ENCODE peak calls at places on chromosomes 4 and X, in five cellular contexts. V, R, C, N and S are unnamed samples.

GRCh38 chr4:53763813-53764597 is 172.7 kb upstream of the LNX1 start:
- DNase-seq in V (no peak), R (peak; percentile 41), C (no peak), N (no peak), S (no peak)

GRCh38 chrX:106035064-106035463 is 3.5 kb downstream of the SERPINA7 start:
- DNase-seq in V (peak; percentile 8), R (no peak), C (no peak), N (no peak), S (no peak)

GRCh38 chr4:138576684-138577083 is 334.5 kb upstream of the SLC7A11 start:
- DNase-seq in V (peak; percentile 39), R (no peak), C (no peak), N (peak; percentile 8), S (peak; percentile 29)

GRCh38 chr4:98864560-98864959 is 64.4 kb downstream of the EIF4E start:
- DNase-seq in V (no peak), R (no peak), C (no peak), N (no peak), S (no peak)

GRCh38 chr4:79623125-79623905 is 215.3 kb upstream of the GK2 start:
- DNase-seq in V (no peak), R (no peak), C (no peak), N (no peak), S (no peak)

GRCh38 chr4:25799522-25799921 is 63.3 kb downstream of the SEL1L3 start:
- DNase-seq in V (no peak), R (no peak), C (no peak), N (no peak), S (no peak)

GRCh38 chrX:130645955-130646583 is 244.3 kb downstream of the RBMX2 start:
- DNase-seq in V (peak; percentile 27), R (no peak), C (no peak), N (no peak), S (no peak)

GRCh38 chr4:5622596-5622995 is 85.8 kb downstream of the EVC2 start:
- DNase-seq in V (no peak), R (no peak), C (no peak), N (no peak), S (no peak)

GRCh38 chr4:122542411-122543236 is 78.2 kb downstream of the IL21 start:
- DNase-seq in V (no peak), R (no peak), C (peak; percentile 37), N (no peak), S (no peak)

GRCh38 chr4:17491196-17491595 is 20.7 kb downstream of the QDPR start:
- DNase-seq in V (no peak), R (peak; percentile 81), C (no peak), N (no peak), S (no peak)

GRCh38 chr4:1604706-1605205 is 79.4 kb downstream of the FAM53A start:
- DNase-seq in V (no peak), R (peak; percentile 58), C (no peak), N (no peak), S (no peak)

GRCh38 chrX:3697701-3698279 is 15.7 kb downstream of the PRKX start:
- DNase-seq in V (no peak), R (no peak), C (no peak), N (no peak), S (no peak)

GRCh38 chrX:135497736-135498135 is 22.7 kb upstream of the INTS6L start:
- DNase-seq in V (no peak), R (peak; percentile 13), C (no peak), N (no peak), S (no peak)

GRCh38 chrX:53239474-53239873 is 14.5 kb upstream of the KDM5C start:
- DNase-seq in V (peak; percentile 35), R (no peak), C (no peak), N (peak; percentile 36), S (peak; percentile 45)

GRCh38 chr4:2713337-2713736 is 42.8 kb downstream of the TNIP2 start:
- DNase-seq in V (no peak), R (no peak), C (no peak), N (no peak), S (no peak)

GRCh38 chr4:2715426-2715825 is 40.7 kb downstream of the TNIP2 start:
- DNase-seq in V (no peak), R (no peak), C (no peak), N (no peak), S (no peak)

GRCh38 chr4:2714071-2714770 is 41.9 kb downstream of the TNIP2 start:
- DNase-seq in V (no peak), R (peak; percentile 62), C (no peak), N (no peak), S (no peak)

GRCh38 chr4:2714918-2715317 is 41.2 kb downstream of the TNIP2 start:
- DNase-seq in V (no peak), R (no peak), C (no peak), N (no peak), S (peak; percentile 14)

DNA sequence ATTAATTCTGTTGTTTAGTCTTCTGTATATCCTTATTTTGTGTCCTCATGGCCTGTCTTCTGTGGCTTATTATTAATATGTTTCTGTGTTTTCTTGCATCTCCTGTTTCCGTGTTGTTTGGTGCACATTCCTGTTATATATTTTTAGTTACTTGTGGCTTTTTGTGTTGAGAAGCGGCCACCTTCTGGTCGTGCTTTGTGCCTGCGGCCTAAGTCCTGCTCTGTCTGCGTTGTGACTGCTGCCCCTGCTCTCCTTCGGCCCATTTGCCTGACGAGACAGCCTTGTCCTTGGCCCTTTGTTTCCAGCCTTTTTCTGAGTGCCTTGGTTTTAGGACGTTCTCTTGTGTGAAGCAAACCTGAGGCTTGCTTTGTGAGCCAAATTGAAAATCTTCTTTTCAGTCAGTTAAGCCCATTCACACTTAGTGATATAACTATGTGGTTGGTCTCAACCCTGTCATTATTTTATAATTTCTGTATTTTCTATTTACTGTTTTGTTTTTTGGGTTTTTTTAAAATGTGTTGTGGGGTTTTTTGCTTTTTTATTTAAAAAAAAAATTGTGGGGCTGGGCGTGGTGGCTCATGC is 43.8 kb downstream of the TNIP2 start:
- DNase-seq in V (no peak), R (no peak), C (no peak), N (no peak), S (peak; percentile 11)
- TF ChIP-seq GABPA in V (no peak), R (no peak), C (no peak), N (no peak), S (no peak)

DNA sequence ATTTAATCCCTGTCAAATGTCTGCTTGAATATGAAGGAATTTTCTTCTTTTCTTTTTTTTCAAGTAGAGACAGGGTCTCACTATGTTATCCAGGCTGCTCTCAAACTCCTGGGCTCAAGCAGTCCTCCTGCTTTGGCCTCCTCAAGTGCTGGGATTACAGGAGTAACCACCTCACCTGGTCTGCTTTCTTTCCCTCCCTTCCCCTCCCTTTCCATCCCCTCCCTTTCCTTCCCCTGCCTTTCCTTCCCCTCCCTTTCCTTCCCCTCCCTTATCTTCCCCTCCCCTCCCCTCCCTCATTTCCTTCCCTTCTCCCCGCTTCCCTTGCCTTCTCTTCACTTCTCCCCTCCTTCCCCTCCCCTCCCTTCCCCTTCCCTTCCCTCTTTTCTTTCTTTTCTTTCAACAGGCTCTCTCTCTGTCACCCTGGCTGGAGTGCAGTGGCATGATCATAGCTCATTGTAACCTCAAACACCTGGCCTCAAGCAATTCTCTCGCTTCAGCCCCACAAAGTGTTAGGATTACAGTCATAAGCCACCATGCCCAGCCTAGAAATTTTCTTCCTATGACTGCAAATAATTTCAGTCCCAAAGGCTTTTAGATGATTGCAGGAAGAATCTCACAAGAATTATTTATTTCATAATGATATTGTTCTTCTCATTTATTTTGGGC is 168.9 kb downstream of the AASDH start:
- DNase-seq in V (no peak), R (no peak), C (no peak), N (no peak), S (no peak)
- TF ChIP-seq REST in V (no peak), R (no peak), C (no peak), N (no peak), S (no peak)

GRCh38 chrX:107675823-107676555 is 47.7 kb downstream of the PRPS1 start:
- DNase-seq in V (no peak), R (no peak), C (no peak), N (no peak), S (no peak)
- TF ChIP-seq POLR2AphosphoS5 in V (no peak), R (no peak), C (no peak), N (no peak), S (no peak)

GRCh38 chr4:126207892-126208291 is 893.1 kb downstream of the FAT4 start:
- DNase-seq in V (no peak), R (no peak), C (no peak), N (no peak), S (no peak)

GRCh38 chr4:126213996-126214395 is 899.2 kb downstream of the FAT4 start:
- DNase-seq in V (no peak), R (no peak), C (no peak), N (no peak), S (no peak)

GRCh38 chr4:126209117-126209516 is 894.4 kb downstream of the FAT4 start:
- DNase-seq in V (no peak), R (no peak), C (no peak), N (no peak), S (no peak)
- TF ChIP-seq GABPA in V (no peak), R (no peak), C (no peak), N (no peak), S (no peak)

GRCh38 chr4:184932343-184932742 is 85.9 kb upstream of the HELT start:
- DNase-seq in V (no peak), R (peak; percentile 60), C (no peak), N (no peak), S (no peak)
- TF ChIP-seq REST in V (no peak), R (no peak), C (no peak), N (no peak), S (no peak)

DNA sequence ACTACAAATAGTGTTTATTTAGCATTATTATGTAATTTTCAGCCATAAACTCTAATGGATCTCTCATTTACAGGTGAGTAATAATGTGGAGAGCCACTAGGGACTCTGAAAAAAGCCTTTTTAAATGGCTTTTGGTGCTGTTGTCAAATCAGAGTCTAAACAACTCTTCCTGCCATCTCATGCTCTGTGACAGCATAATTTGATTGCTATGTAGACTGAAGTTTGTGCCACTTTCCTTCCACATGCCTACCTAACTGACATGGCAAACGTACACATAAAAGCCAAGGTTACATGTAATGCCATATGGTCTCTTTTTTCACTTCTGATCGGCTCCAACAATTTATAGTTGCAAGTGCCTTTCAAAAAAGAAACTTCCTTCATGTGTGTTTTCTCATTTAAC is 94.3 kb downstream of the SH2D1A start:
- DNase-seq in V (no peak), R (no peak), C (no peak), N (no peak), S (no peak)
- TF ChIP-seq POLR2AphosphoS5 in V (no peak), R (no peak), C (no peak), N (no peak), S (no peak)

DNA sequence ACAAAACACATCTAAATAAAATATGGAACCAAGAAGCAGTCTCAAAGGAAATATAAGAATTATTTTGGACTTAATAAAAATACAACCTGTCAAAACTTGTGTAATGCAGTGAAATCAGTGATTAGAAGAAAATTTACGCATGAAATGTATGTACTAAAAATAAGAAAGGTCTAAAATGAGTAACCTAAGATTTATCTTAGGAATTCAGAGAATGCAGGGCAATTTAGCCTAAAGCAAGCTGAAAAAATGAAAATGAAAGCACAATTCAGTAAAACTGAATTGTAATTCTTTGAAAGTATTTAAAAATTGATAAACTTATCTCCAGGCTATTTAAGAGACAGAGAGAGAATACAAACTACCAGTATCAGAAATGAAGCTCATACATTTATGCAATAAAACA is 442.1 kb upstream of the ADGRL3 start:
- DNase-seq in V (no peak), R (no peak), C (no peak), N (no peak), S (no peak)
- TF ChIP-seq GABPA in V (no peak), R (no peak), C (no peak), N (no peak), S (no peak)